ENCODE peak calls at places on chromosome 7, in eight cellular contexts. M is fibroblast of pulmonary artery, U is WTC11, D is GM20000, O is H9, G is MCF 10A, N is neural progenitor cell, I is GM23338. K is an unnamed sample.

GRCh38 chr7:129969881-129970446 is 17.2 kb upstream of the UBE2H start:
- DNase-seq in U (no peak), M (peak; percentile 91), O (no peak), D (no peak), I (no peak), N (no peak), G (peak; percentile 91), K (no peak)

GRCh38 chr7:140327261-140327661 is 71.1 kb downstream of the SLC37A3 start:
- DNase-seq in U (no peak), O (no peak), G (no peak), N (no peak), M (no peak), D (no peak), I (no peak), K (no peak)

GRCh38 chr7:112723416-112723815 is 66.8 kb downstream of the TMEM168 start:
- DNase-seq in D (no peak), G (no peak), U (no peak), N (no peak), M (peak; percentile 16), I (no peak), O (no peak), K (no peak)

GRCh38 chr7:45402480-45403218 is 171.5 kb upstream of the ADCY1 start:
- DNase-seq in I (no peak), D (no peak), U (no peak), G (peak; percentile 71), M (peak; percentile 31), O (no peak), N (no peak), K (no peak)

GRCh38 chr7:79702116-79702515 is 248.6 kb upstream of the MAGI2 start:
- DNase-seq in U (no peak), N (no peak), M (no peak), O (no peak), I (no peak), D (no peak), G (no peak), K (no peak)

GRCh38 chr7:155277385-155277994 is 20.2 kb upstream of the INSIG1 start:
- DNase-seq in M (no peak), I (no peak), O (no peak), D (no peak), N (no peak), G (no peak), U (no peak), K (no peak)

GRCh38 chr7:136214356-136214755 is 237.2 kb upstream of the MTPN start:
- DNase-seq in M (no peak), I (peak; percentile 16), D (no peak), U (no peak), G (no peak), N (no peak), O (no peak), K (no peak)

GRCh38 chr7:37198906-37199485 is 249.7 kb downstream of the ELMO1 start:
- DNase-seq in O (peak; percentile 73), N (peak; percentile 89), G (peak; percentile 84), U (peak; percentile 83), M (peak; percentile 81), I (peak; percentile 88), D (peak; percentile 62), K (peak; percentile 90)

GRCh38 chr7:159030490-159031134 is 114.1 kb downstream of the VIPR2 start:
- DNase-seq in G (peak; percentile 29), M (peak; percentile 15), D (peak; percentile 75), I (peak; percentile 90), U (peak; percentile 88), O (peak; percentile 87), N (peak; percentile 83), K (peak; percentile 84)

GRCh38 chr7:74372511-74373111 is 81.1 kb upstream of the GTF2IRD1 start:
- DNase-seq in U (peak; percentile 48), D (no peak), I (peak; percentile 62), M (peak; percentile 23), N (peak; percentile 38), G (no peak), O (no peak), K (no peak)

GRCh38 chr7:71694678-71695077 is 562.7 kb downstream of the GALNT17 start:
- DNase-seq in G (no peak), U (no peak), O (no peak), N (no peak), M (no peak), D (no peak), I (no peak), K (peak; percentile 38)

GRCh38 chr7:136405931-136406777 is 429.0 kb upstream of the MTPN start:
- DNase-seq in O (peak; percentile 61), D (peak; percentile 52), M (peak; percentile 75), G (peak; percentile 61), N (peak; percentile 84), U (peak; percentile 37), I (peak; percentile 88), K (no peak)

GRCh38 chr7:14936530-14936929 is 34.0 kb upstream of the DGKB start:
- DNase-seq in O (no peak), U (no peak), M (peak; percentile 69), I (peak; percentile 15), D (no peak), N (peak; percentile 2), G (no peak), K (no peak)

GRCh38 chr7:82247814-82248433 is 195.7 kb downstream of the CACNA2D1 start:
- DNase-seq in G (peak; percentile 30), I (peak; percentile 48), D (no peak), O (no peak), M (peak; percentile 36), N (peak; percentile 32), U (no peak), K (no peak)

GRCh38 chr7:67019562-67020390 is 23.1 kb downstream of the TYW1 start:
- DNase-seq in D (no peak), I (no peak), U (no peak), G (no peak), N (no peak), O (no peak), M (peak; percentile 14), K (no peak)

GRCh38 chr7:55028011-55028410 is 9.2 kb downstream of the EGFR start:
- DNase-seq in N (no peak), D (no peak), U (no peak), O (no peak), I (no peak), M (peak; percentile 25), G (no peak), K (no peak)

GRCh38 chr7:105875505-105875904 is 894 bp downstream of the ATXN7L1 start:
- DNase-seq in O (no peak), N (no peak), I (no peak), D (no peak), U (no peak), M (peak; percentile 6), G (no peak), K (no peak)

GRCh38 chr7:135620980-135621850 is 41.1 kb upstream of the STMP1 start:
- DNase-seq in M (peak; percentile 93), U (peak; percentile 15), N (peak; percentile 78), G (peak; percentile 76), D (peak; percentile 20), I (peak; percentile 92), O (no peak), K (no peak)

GRCh38 chr7:135991322-135991721 is 14.2 kb upstream of the MTPN start:
- DNase-seq in I (no peak), U (no peak), N (no peak), M (no peak), D (no peak), O (no peak), G (no peak), K (no peak)

GRCh38 chr7:140416560-140416959 is 12.7 kb downstream of the RAB19 start:
- DNase-seq in O (no peak), I (no peak), U (no peak), M (no peak), N (no peak), G (no peak), D (no peak), K (no peak)

GRCh38 chr7:111357691-111358090 is 204.6 kb downstream of the IMMP2L start:
- DNase-seq in I (no peak), N (no peak), M (peak; percentile 26), G (peak; percentile 73), U (no peak), O (no peak), D (no peak), K (no peak)

GRCh38 chr7:33108591-33108930 is 643 bp downstream of the RP9 start:
- DNase-seq in N (peak; percentile 37), M (no peak), G (no peak), O (no peak), D (peak; percentile 27), I (peak; percentile 46), U (no peak), K (no peak)

GRCh38 chr7:44081266-44081748 is 1.0 kb downstream of the POLM start:
- DNase-seq in M (no peak), O (no peak), U (no peak), N (no peak), D (peak; percentile 68), G (no peak), I (no peak), K (no peak)
- TF ChIP-seq CTCF in M (no peak), O (no peak), U (no peak), N (no peak), D (no peak), G (no peak), I (no peak), K (no peak)

GRCh38 chr7:19709249-19709578 is 377 bp upstream of the POLR1F start:
- DNase-seq in D (no peak), U (no peak), O (no peak), N (no peak), G (no peak), M (no peak), I (no peak), K (no peak)
- TF ChIP-seq CTCF in D (no peak), U (no peak), O (no peak), N (no peak), G (no peak), M (no peak), I (no peak), K (peak; percentile 1)

DNA sequence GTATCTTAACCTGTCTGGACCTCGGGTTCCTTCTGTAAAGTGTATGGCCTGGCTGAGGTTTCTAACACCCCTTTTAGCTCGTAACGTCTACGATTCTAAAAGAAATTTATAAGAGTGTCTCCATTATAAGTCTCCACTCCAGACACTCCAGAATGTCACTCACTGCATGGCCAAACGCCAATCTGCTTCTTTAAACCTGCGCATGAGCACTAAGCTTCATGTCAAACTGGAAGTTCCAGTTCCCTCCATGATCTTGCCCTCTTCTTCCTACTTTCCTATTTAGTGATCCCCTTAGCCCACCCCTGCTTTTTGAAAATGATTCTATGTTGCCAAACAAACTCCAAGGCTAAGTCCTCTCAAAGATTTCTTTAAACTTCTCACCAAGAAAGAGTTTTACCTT is 241.4 kb upstream of the NPVF start:
- DNase-seq in O (no peak), D (no peak), I (no peak), G (no peak), N (no peak), U (no peak), M (no peak), K (no peak)
- TF ChIP-seq CTCF in O (no peak), D (no peak), I (no peak), G (no peak), N (no peak), U (no peak), M (no peak), K (no peak)

DNA sequence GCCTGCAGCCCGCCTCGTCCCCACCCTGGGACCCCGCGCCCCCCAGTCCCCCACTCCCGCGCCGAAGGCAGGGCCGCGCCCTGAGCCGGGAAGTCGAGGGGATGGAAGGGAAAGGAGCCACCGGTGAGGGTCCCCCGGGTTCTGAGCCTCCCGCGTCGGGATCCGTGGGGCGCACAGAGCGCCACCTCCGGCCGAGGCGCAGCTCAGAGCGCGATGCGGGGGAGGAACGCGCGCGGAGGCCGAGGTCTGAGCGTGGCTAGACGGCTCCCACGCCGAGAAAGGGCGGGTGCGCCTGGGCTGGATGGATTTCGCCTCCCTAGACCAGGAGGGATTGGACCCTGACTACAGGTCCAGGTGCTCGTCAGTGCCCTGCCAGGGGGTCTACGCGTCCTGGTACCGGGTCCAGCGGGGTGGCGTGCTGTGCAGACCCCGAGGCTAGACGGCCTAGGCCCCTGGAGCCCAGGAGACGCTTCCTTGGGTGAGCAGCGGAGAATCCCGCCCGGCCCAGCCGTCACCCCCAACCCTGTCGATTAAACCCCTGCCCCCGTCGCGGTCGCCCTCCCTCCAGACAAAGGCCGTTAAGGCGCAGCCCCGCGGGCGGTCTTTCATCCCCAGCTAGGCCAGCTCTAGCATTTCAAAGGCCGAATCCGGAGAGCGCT is 986 bp upstream of the PDGFA start:
- DNase-seq in I (peak; percentile 74), U (peak; percentile 52), O (peak; percentile 64), G (no peak), N (peak; percentile 80), M (peak; percentile 35), D (no peak), K (no peak)
- TF ChIP-seq CTCF in I (no peak), U (no peak), O (no peak), G (peak; percentile 18), N (peak; percentile 33), M (no peak), D (no peak), K (no peak)

K was measured in osteocyte.